ENCODE peak calls at places on chromosomes 13 and 19, in seven cellular contexts. One of them, this sample, is unnamed.

GRCh38 chr13:109781384-109782065 is 4.9 kb downstream of the IRS2 start:
- DNase-seq in stimulated activated effector memory CD8-positive, alpha-beta T cell treated with anti-CD3 and anti-CD28 coated beads, Interleukin-12 subunit alpha, Interleukin-12 subunit beta, amount 100 ng/mL, for 72 hours: no peak
- DNase-seq in T-helper 1 cell: no peak
- DNase-seq in smooth muscle cell of the brain vasculature: no peak
- DNase-seq in tibial artery: no peak
- DNase-seq in AG10803: peak
- DNase-seq in posterior cingulate gyrus: no peak
- DNase-seq in this sample: peak

GRCh38 chr19:5450482-5450881 is 4.7 kb upstream of the ZNRF4 start:
- DNase-seq in stimulated activated effector memory CD8-positive, alpha-beta T cell treated with anti-CD3 and anti-CD28 coated beads, Interleukin-12 subunit alpha, Interleukin-12 subunit beta, amount 100 ng/mL, for 72 hours: no peak
- DNase-seq in posterior cingulate gyrus: no peak
- DNase-seq in tibial artery: no peak
- DNase-seq in smooth muscle cell of the brain vasculature: no peak
- DNase-seq in AG10803: no peak
- DNase-seq in T-helper 1 cell: no peak
- DNase-seq in this sample: no peak

GRCh38 chr13:44934724-44935123 is 54.5 kb downstream of the NUFIP1 start:
- DNase-seq in smooth muscle cell of the brain vasculature: no peak
- DNase-seq in stimulated activated effector memory CD8-positive, alpha-beta T cell treated with anti-CD3 and anti-CD28 coated beads, Interleukin-12 subunit alpha, Interleukin-12 subunit beta, amount 100 ng/mL, for 72 hours: no peak
- DNase-seq in AG10803: peak
- DNase-seq in tibial artery: no peak
- DNase-seq in posterior cingulate gyrus: no peak
- DNase-seq in T-helper 1 cell: peak
- DNase-seq in this sample: peak

GRCh38 chr19:3450796-3451411 is 29.4 kb downstream of the SMIM24 start:
- DNase-seq in AG10803: peak
- DNase-seq in T-helper 1 cell: no peak
- DNase-seq in posterior cingulate gyrus: no peak
- DNase-seq in stimulated activated effector memory CD8-positive, alpha-beta T cell treated with anti-CD3 and anti-CD28 coated beads, Interleukin-12 subunit alpha, Interleukin-12 subunit beta, amount 100 ng/mL, for 72 hours: no peak
- DNase-seq in tibial artery: peak
- DNase-seq in smooth muscle cell of the brain vasculature: peak
- DNase-seq in this sample: peak

GRCh38 chr13:60617863-60618733 is 221.1 kb downstream of the TDRD3 start:
- DNase-seq in AG10803: peak
- DNase-seq in tibial artery: no peak
- DNase-seq in posterior cingulate gyrus: no peak
- DNase-seq in stimulated activated effector memory CD8-positive, alpha-beta T cell treated with anti-CD3 and anti-CD28 coated beads, Interleukin-12 subunit alpha, Interleukin-12 subunit beta, amount 100 ng/mL, for 72 hours: no peak
- DNase-seq in T-helper 1 cell: no peak
- DNase-seq in smooth muscle cell of the brain vasculature: peak
- DNase-seq in this sample: peak

GRCh38 chr13:80363890-80364503 is 23.1 kb upstream of the SPRY2 start:
- DNase-seq in smooth muscle cell of the brain vasculature: no peak
- DNase-seq in posterior cingulate gyrus: no peak
- DNase-seq in tibial artery: no peak
- DNase-seq in stimulated activated effector memory CD8-positive, alpha-beta T cell treated with anti-CD3 and anti-CD28 coated beads, Interleukin-12 subunit alpha, Interleukin-12 subunit beta, amount 100 ng/mL, for 72 hours: no peak
- DNase-seq in T-helper 1 cell: no peak
- DNase-seq in AG10803: peak
- DNase-seq in this sample: peak

GRCh38 chr13:30224732-30225131 is 82.6 kb downstream of the KATNAL1 start:
- DNase-seq in stimulated activated effector memory CD8-positive, alpha-beta T cell treated with anti-CD3 and anti-CD28 coated beads, Interleukin-12 subunit alpha, Interleukin-12 subunit beta, amount 100 ng/mL, for 72 hours: peak
- DNase-seq in AG10803: peak
- DNase-seq in posterior cingulate gyrus: no peak
- DNase-seq in tibial artery: no peak
- DNase-seq in T-helper 1 cell: peak
- DNase-seq in smooth muscle cell of the brain vasculature: no peak
- DNase-seq in this sample: peak

GRCh38 chr13:37534181-37534580 is 64.4 kb downstream of the POSTN start:
- DNase-seq in posterior cingulate gyrus: no peak
- DNase-seq in stimulated activated effector memory CD8-positive, alpha-beta T cell treated with anti-CD3 and anti-CD28 coated beads, Interleukin-12 subunit alpha, Interleukin-12 subunit beta, amount 100 ng/mL, for 72 hours: no peak
- DNase-seq in T-helper 1 cell: no peak
- DNase-seq in tibial artery: no peak
- DNase-seq in AG10803: peak
- DNase-seq in smooth muscle cell of the brain vasculature: no peak
- DNase-seq in this sample: peak

GRCh38 chr13:113759525-113760137 is 605 bp downstream of the TMEM255B start:
- DNase-seq in AG10803: no peak
- DNase-seq in T-helper 1 cell: no peak
- DNase-seq in tibial artery: peak
- DNase-seq in posterior cingulate gyrus: no peak
- DNase-seq in smooth muscle cell of the brain vasculature: no peak
- DNase-seq in stimulated activated effector memory CD8-positive, alpha-beta T cell treated with anti-CD3 and anti-CD28 coated beads, Interleukin-12 subunit alpha, Interleukin-12 subunit beta, amount 100 ng/mL, for 72 hours: no peak
- DNase-seq in this sample: peak

GRCh38 chr13:110676511-110677204 is 29.3 kb downstream of the CARS2 start:
- DNase-seq in stimulated activated effector memory CD8-positive, alpha-beta T cell treated with anti-CD3 and anti-CD28 coated beads, Interleukin-12 subunit alpha, Interleukin-12 subunit beta, amount 100 ng/mL, for 72 hours: no peak
- DNase-seq in AG10803: no peak
- DNase-seq in T-helper 1 cell: no peak
- DNase-seq in tibial artery: no peak
- DNase-seq in posterior cingulate gyrus: no peak
- DNase-seq in smooth muscle cell of the brain vasculature: no peak
- DNase-seq in this sample: no peak

GRCh38 chr19:47703301-47703700 is 9.9 kb upstream of the EHD2 start:
- DNase-seq in tibial artery: no peak
- DNase-seq in smooth muscle cell of the brain vasculature: no peak
- DNase-seq in AG10803: no peak
- DNase-seq in posterior cingulate gyrus: no peak
- DNase-seq in T-helper 1 cell: no peak
- DNase-seq in stimulated activated effector memory CD8-positive, alpha-beta T cell treated with anti-CD3 and anti-CD28 coated beads, Interleukin-12 subunit alpha, Interleukin-12 subunit beta, amount 100 ng/mL, for 72 hours: no peak
- DNase-seq in this sample: no peak

GRCh38 chr13:113756441-113757097 is 2.5 kb upstream of the TMEM255B start:
- DNase-seq in posterior cingulate gyrus: no peak
- DNase-seq in AG10803: no peak
- DNase-seq in stimulated activated effector memory CD8-positive, alpha-beta T cell treated with anti-CD3 and anti-CD28 coated beads, Interleukin-12 subunit alpha, Interleukin-12 subunit beta, amount 100 ng/mL, for 72 hours: no peak
- DNase-seq in tibial artery: no peak
- DNase-seq in smooth muscle cell of the brain vasculature: no peak
- DNase-seq in T-helper 1 cell: no peak
- DNase-seq in this sample: peak